ENCODE peak calls at places on chromosomes 2 and 18, in eight cellular contexts. I, U, E, Y, D, Z, C and N are unnamed samples. For H3K9me3, the result is how much of the 10 kb centered on the place peaks cover.

GRCh38 chr18:32920796-32921787 is 148.3 kb upstream of the KLHL14 start:
- DNase-seq in Z (no peak), U (peak), Y (no peak), C (no peak), I (no peak), E (no peak), D (no peak), N (no peak)

GRCh38 chr2:239803102-239803763 is 221.9 kb downstream of the NDUFA10 start:
- DNase-seq in D (no peak), C (peak), E (no peak), Y (no peak), Z (peak), U (no peak), I (no peak), N (no peak)

GRCh38 chr2:137333386-137333972 is 568.1 kb downstream of the THSD7B start:
- DNase-seq in Y (no peak), E (no peak), Z (no peak), I (no peak), D (no peak), U (no peak), C (no peak), N (no peak)

GRCh38 chr2:176085861-176086771 is 2.4 kb upstream of the EVX2 start:
- DNase-seq in E (no peak), Y (no peak), Z (no peak), U (no peak), I (peak), C (peak), D (no peak), N (no peak)

GRCh38 chr2:121409388-121409787 is 121.3 kb upstream of the RNU4ATAC start:
- DNase-seq in E (no peak), C (no peak), U (no peak), Z (no peak), D (no peak), Y (no peak), I (no peak), N (no peak)

GRCh38 chr2:12715878-12716249 is 872 bp upstream of the TRIB2 start:
- DNase-seq in C (peak), U (peak), D (peak), Z (peak), E (peak), I (peak), Y (peak), N (peak)

GRCh38 chr2:109466674-109467575 is 146.8 kb downstream of the SEPTIN10 start:
- DNase-seq in D (peak), Z (no peak), Y (no peak), E (no peak), C (no peak), U (no peak), I (no peak), N (no peak)

GRCh38 chr2:173136614-173137013 is 61.0 kb downstream of the MAP3K20 start:
- DNase-seq in D (no peak), Y (no peak), C (no peak), E (no peak), U (no peak), Z (no peak), I (no peak), N (no peak)

GRCh38 chr18:7950380-7951143 is 383.4 kb downstream of the PTPRM start:
- DNase-seq in Y (no peak), I (no peak), Z (no peak), E (no peak), C (peak), U (peak), D (no peak), N (no peak)

GRCh38 chr18:9260388-9261380 is 73.9 kb upstream of the TWSG1 start:
- DNase-seq in D (no peak), C (no peak), Z (no peak), U (no peak), Y (no peak), E (no peak), I (no peak), N (no peak)

GRCh38 chr18:2325933-2326332 is 245.4 kb downstream of the METTL4 start:
- DNase-seq in I (no peak), E (no peak), Z (no peak), D (no peak), U (no peak), Y (no peak), C (no peak), N (no peak)

GRCh38 chr2:479031-479430 is 191.1 kb upstream of the ALKAL2 start:
- DNase-seq in E (no peak), C (no peak), D (no peak), Z (no peak), Y (no peak), U (no peak), I (no peak), N (no peak)

GRCh38 chr2:104521247-104521646 is 332.7 kb upstream of the POU3F3 start:
- DNase-seq in E (no peak), Z (no peak), C (no peak), I (no peak), Y (no peak), D (no peak), U (no peak), N (no peak)

GRCh38 chr2:70536517-70537060 is 17.0 kb downstream of the TGFA start:
- DNase-seq in Y (no peak), Z (no peak), I (no peak), C (no peak), D (no peak), U (no peak), E (no peak), N (no peak)

GRCh38 chr2:210623506-210623905 is 67.1 kb downstream of the CPS1 start:
- DNase-seq in D (no peak), C (no peak), U (no peak), I (no peak), Z (no peak), E (no peak), Y (no peak), N (no peak)

GRCh38 chr2:231522418-231523180 is 7.6 kb downstream of the NMUR1 start:
- DNase-seq in D (no peak), C (no peak), Y (no peak), I (no peak), U (no peak), E (no peak), Z (no peak), N (peak)

GRCh38 chr2:74025971-74026612 is 41.4 kb downstream of the TET3 start:
- DNase-seq in D (peak), U (no peak), I (no peak), Y (no peak), Z (no peak), E (no peak), C (no peak), N (no peak)

GRCh38 chr2:216344206-216344957 is 27.9 kb downstream of the MARCHF4 start:
- DNase-seq in E (no peak), U (no peak), C (no peak), I (no peak), Y (no peak), D (no peak), Z (no peak), N (no peak)

GRCh38 chr18:6024740-6025139 is 129.4 kb upstream of the TMEM200C start:
- DNase-seq in D (no peak), Z (no peak), Y (no peak), C (no peak), U (no peak), I (no peak), E (no peak), N (no peak)

GRCh38 chr2:161104054-161104553 is 56.1 kb upstream of the TANK start:
- DNase-seq in Y (no peak), C (no peak), E (no peak), U (no peak), Z (no peak), I (no peak), D (no peak), N (no peak)

GRCh38 chr2:158943973-158944372 is 24.5 kb upstream of the TANC1 start:
- DNase-seq in C (no peak), I (no peak), Z (no peak), Y (peak), D (no peak), U (no peak), E (no peak), N (no peak)

GRCh38 chr2:50135841-50136240 is 896.1 kb downstream of the NRXN1 start:
- DNase-seq in C (no peak), D (no peak), E (no peak), Z (no peak), Y (no peak), I (no peak), U (no peak), N (no peak)

GRCh38 chr2:52082646-52083045 is 1050.7 kb upstream of the NRXN1 start:
- DNase-seq in I (no peak), U (no peak), Y (no peak), E (no peak), C (no peak), D (no peak), Z (no peak), N (no peak)

GRCh38 chr2:550860-551259 is 126.3 kb downstream of the TMEM18 start:
- DNase-seq in E (no peak), D (no peak), Z (no peak), Y (no peak), U (no peak), C (no peak), I (no peak), N (no peak)

GRCh38 chr2:55862269-55862668 is 61.3 kb downstream of the EFEMP1 start:
- DNase-seq in I (no peak), U (peak), E (no peak), Y (peak), Z (no peak), D (no peak), C (no peak), N (peak)

GRCh38 chr2:33051586-33052385 is 105.0 kb downstream of the LTBP1 start:
- DNase-seq in Y (peak), E (no peak), U (peak), D (no peak), I (no peak), Z (no peak), C (no peak), N (no peak)

GRCh38 chr2:47373747-47374146 is 29.2 kb upstream of the MSH2 start:
- DNase-seq in D (no peak), Y (no peak), U (peak), C (peak), Z (no peak), E (no peak), I (peak), N (no peak)

GRCh38 chr2:217835931-217836881 is 166.6 kb downstream of the TNS1 start:
- DNase-seq in E (no peak), C (no peak), D (no peak), I (peak), Y (no peak), U (no peak), Z (peak), N (peak)

GRCh38 chr18:57581301-57581934 is 5.1 kb downstream of the FECH start:
- DNase-seq in C (no peak), D (no peak), E (no peak), Y (peak), U (no peak), Z (no peak), I (no peak), N (no peak)

GRCh38 chr2:2763351-2763997 is 432.4 kb upstream of the MYT1L start:
- DNase-seq in C (no peak), Z (no peak), Y (no peak), E (no peak), D (peak), I (no peak), U (no peak), N (no peak)

GRCh38 chr2:2762898-2763287 is 431.8 kb upstream of the MYT1L start:
- DNase-seq in Z (no peak), I (no peak), C (no peak), E (no peak), U (no peak), D (peak), Y (no peak), N (no peak)

GRCh38 chr2:2765176-2765800 is 434.2 kb upstream of the MYT1L start:
- DNase-seq in Y (no peak), U (no peak), C (no peak), E (no peak), I (no peak), Z (no peak), D (peak), N (no peak)

GRCh38 chr2:2764739-2765138 is 433.7 kb upstream of the MYT1L start:
- DNase-seq in C (no peak), Z (no peak), I (no peak), U (no peak), Y (no peak), D (no peak), E (no peak), N (no peak)

DNA sequence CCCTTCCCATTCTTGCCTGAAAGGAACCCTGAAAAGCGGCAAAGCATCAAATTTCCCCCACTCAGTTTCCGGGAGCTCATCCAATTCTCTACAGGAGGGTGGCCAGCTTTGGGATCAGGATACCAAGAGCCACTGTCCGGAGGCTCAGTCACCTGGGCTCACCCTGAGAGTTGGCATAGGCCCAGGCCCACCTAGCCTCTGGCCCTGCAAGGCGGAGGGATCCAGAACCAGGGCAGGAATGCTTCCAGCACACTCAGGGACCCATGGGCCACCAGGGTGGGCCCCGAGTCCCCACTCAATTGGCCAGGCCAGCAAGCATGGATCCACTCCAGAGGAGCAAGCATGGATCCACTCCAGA is 432.9 kb upstream of the MYT1L start:
- DNase-seq in D (peak), Z (no peak), Y (no peak), I (no peak), E (no peak), C (no peak), U (no peak), N (no peak)
- H3K9me3 ChIP-seq in D (under half), Z (under half), Y (under half), I (under half), E (under half), C (under half), U (under half), N (under half)

GRCh38 chr2:96528680-96529375 is 7.7 kb upstream of the ARID5A start:
- DNase-seq in Z (no peak), E (no peak), Y (no peak), I (no peak), C (no peak), U (no peak), D (peak), N (no peak)

GRCh38 chr2:96526615-96527014 is 9.9 kb upstream of the ARID5A start:
- DNase-seq in D (no peak), Z (no peak), E (no peak), U (no peak), C (no peak), I (no peak), Y (no peak), N (no peak)

GRCh38 chr2:96529376-96530143 is 7.0 kb upstream of the ARID5A start:
- DNase-seq in Z (no peak), Y (no peak), E (no peak), D (peak), U (no peak), I (no peak), C (no peak), N (no peak)

GRCh38 chr2:96527052-96527964 is 9.2 kb upstream of the ARID5A start:
- DNase-seq in Y (no peak), Z (peak), I (no peak), C (no peak), U (no peak), D (peak), E (no peak), N (peak)

DNA sequence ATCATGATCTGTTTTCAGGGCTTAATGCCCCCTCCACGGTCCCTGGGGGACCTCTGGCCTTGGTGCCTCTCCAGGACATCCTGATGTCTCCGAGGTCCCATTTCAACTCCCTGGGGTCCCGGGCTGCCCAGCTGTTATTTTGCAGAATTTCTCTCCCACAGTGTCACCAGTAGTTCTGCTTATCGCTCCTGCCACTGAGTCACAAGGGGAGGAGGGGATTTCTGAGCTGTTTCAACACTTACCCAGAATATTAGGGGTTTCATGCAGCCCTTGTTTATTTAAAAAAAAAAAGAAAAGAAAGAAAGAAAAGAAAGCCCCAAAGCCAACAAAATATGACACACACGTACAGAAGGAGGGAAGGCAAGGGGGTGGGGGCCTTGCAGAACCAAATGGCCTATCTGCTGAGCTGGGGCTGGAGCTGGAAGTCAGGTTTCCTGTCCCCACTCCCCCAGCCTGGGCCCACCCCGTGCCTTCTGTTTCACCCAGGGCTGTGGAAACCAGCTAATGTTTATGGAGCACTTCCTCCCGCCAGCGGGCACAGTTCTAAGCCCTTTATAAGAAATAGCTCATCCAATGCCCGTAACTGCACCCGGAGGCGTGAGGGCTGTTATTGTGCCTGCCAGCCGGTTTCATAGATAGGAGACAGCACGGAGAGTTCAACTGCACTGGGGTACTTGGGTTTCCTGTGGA is 8.4 kb upstream of the ARID5A start:
- DNase-seq in Z (peak), U (no peak), E (no peak), Y (peak), C (no peak), D (peak), I (peak), N (peak)
- TF ChIP-seq POLR2A in Z (no peak), U (no peak), E (no peak), Y (peak), C (no peak), D (no peak), I (no peak), N (no peak)

DNA sequence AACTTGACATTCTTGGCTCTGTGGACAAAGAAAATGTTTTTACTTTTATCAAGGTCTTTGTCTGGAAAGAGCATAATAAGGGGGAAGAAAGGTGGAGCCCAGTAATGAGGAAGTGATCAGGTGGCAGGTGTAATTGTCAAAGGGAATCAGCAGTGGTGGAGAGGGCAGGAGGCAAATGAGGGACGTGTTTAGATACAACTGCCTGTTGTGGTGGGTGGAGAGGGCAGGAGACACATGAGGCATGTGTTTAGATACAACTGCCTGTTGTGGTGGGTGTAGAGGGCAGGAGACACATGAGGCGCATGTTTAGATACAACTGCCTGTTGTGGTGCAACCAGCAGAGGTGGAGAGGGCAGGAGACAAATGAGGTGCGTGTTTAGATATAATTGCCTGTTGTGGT is 173.0 kb downstream of the ANKRD30B start:
- DNase-seq in U (no peak), Z (no peak), E (no peak), D (no peak), C (no peak), Y (no peak), I (no peak), N (no peak)
- H3K9me3 ChIP-seq in U (under half), Z (under half), E (under half), D (under half), C (under half), Y (under half), I (under half), N (under half)

DNA sequence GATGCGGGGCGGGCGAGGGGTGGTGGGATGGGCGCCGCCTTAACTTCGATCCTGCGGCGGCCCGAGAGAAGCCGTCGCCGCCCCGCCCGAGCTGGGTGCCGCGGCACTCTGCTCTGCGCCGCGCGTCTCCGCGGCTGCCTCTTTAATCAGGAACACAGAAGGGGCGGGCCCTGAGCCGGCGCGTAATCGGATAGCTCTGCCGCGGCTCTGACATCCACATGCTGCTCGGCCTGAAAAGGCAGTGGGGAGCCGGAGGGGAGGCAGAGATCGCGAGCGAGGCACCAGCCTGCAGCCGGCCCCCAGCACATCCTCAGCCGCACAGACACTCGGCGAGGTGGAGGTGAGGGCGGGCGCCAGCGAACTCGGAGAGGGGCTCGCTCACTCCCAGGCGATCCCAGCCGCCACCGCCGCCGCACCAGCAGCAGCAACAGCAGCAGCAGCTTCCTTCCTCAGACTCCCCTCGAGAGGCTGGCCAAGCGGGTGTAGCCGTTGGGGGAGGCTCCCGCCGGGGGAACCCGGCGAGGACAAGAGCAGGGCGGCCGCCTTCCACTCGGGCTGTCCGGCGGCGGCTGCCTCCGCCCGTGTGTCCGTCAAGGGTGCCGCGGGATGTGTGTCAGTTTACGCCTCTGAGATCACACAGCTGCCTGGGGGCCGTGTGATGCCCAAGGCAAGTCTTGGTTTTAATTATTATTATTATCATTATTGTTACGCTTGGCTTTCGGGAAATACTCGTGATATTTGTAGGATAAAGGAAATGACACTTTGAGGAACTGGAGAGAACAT is at the start of gene NRP2:
- DNase-seq in Y (peak), C (peak), Z (peak), I (peak), U (peak), E (no peak), D (peak), N (peak)
- TF ChIP-seq POLR2A in Y (peak), C (peak), Z (peak), I (peak), U (peak), E (peak), D (peak), N (peak)

GRCh38 chr2:21924640-21925285 is 801.0 kb downstream of the TDRD15 start:
- DNase-seq in E (no peak), U (no peak), C (no peak), Z (no peak), D (no peak), Y (no peak), I (no peak), N (no peak)
- H3K9me3 ChIP-seq in E (under half), U (under half), C (under half), Z (under half), D (under half), Y (under half), I (under half), N (under half)